ENCODE peak calls at places on chromosome 10, in nine cellular contexts. One of them, this sample, is unnamed.

GRCh38 chr10:73159038-73159648 is 8.7 kb downstream of the ECD start:
- DNase-seq in H1: peak
- DNase-seq in astrocyte of the spinal cord: peak
- DNase-seq in IMR-90: peak
- DNase-seq in PC-9: peak
- DNase-seq in AG04450: peak
- DNase-seq in activated CD8-positive, alpha-beta T cell treated with anti-CD3 and anti-CD28 coated beads for 36 hours: peak
- DNase-seq in GM20000: peak
- DNase-seq in AG10803: peak
- DNase-seq in this sample: peak

GRCh38 chr10:14873090-14873760 is 5.4 kb upstream of the SUV39H2 start:
- DNase-seq in PC-9: no peak
- DNase-seq in astrocyte of the spinal cord: peak
- DNase-seq in H1: no peak
- DNase-seq in AG04450: no peak
- DNase-seq in GM20000: peak
- DNase-seq in IMR-90: peak
- DNase-seq in AG10803: peak
- DNase-seq in activated CD8-positive, alpha-beta T cell treated with anti-CD3 and anti-CD28 coated beads for 36 hours: no peak
- DNase-seq in this sample: peak

GRCh38 chr10:98410135-98410743 is 4.7 kb downstream of the PYROXD2 start:
- DNase-seq in GM20000: no peak
- DNase-seq in activated CD8-positive, alpha-beta T cell treated with anti-CD3 and anti-CD28 coated beads for 36 hours: no peak
- DNase-seq in astrocyte of the spinal cord: no peak
- DNase-seq in AG10803: no peak
- DNase-seq in H1: no peak
- DNase-seq in PC-9: no peak
- DNase-seq in IMR-90: no peak
- DNase-seq in AG04450: no peak
- DNase-seq in this sample: no peak

GRCh38 chr10:90447836-90448235 is 410.0 kb downstream of the HTR7 start:
- DNase-seq in PC-9: no peak
- DNase-seq in activated CD8-positive, alpha-beta T cell treated with anti-CD3 and anti-CD28 coated beads for 36 hours: no peak
- DNase-seq in IMR-90: no peak
- DNase-seq in H1: no peak
- DNase-seq in astrocyte of the spinal cord: no peak
- DNase-seq in GM20000: no peak
- DNase-seq in AG04450: no peak
- DNase-seq in AG10803: no peak
- DNase-seq in this sample: peak

GRCh38 chr10:96642973-96643372 is 56.2 kb upstream of the TM9SF3 start:
- DNase-seq in astrocyte of the spinal cord: peak
- DNase-seq in H1: peak
- DNase-seq in IMR-90: peak
- DNase-seq in AG10803: peak
- DNase-seq in PC-9: no peak
- DNase-seq in AG04450: no peak
- DNase-seq in activated CD8-positive, alpha-beta T cell treated with anti-CD3 and anti-CD28 coated beads for 36 hours: peak
- DNase-seq in GM20000: peak
- DNase-seq in this sample: no peak

GRCh38 chr10:91432175-91432574 is 22.0 kb downstream of the HECTD2 start:
- DNase-seq in H1: no peak
- DNase-seq in IMR-90: no peak
- DNase-seq in PC-9: no peak
- DNase-seq in GM20000: no peak
- DNase-seq in AG10803: no peak
- DNase-seq in activated CD8-positive, alpha-beta T cell treated with anti-CD3 and anti-CD28 coated beads for 36 hours: no peak
- DNase-seq in astrocyte of the spinal cord: no peak
- DNase-seq in AG04450: no peak
- DNase-seq in this sample: no peak

GRCh38 chr10:98795467-98795866 is 348.7 kb upstream of the HPS1 start:
- DNase-seq in PC-9: no peak
- DNase-seq in astrocyte of the spinal cord: no peak
- DNase-seq in IMR-90: no peak
- DNase-seq in activated CD8-positive, alpha-beta T cell treated with anti-CD3 and anti-CD28 coated beads for 36 hours: no peak
- DNase-seq in AG04450: no peak
- DNase-seq in H1: no peak
- DNase-seq in AG10803: no peak
- DNase-seq in GM20000: no peak
- DNase-seq in this sample: no peak

GRCh38 chr10:1153805-1154351 is 97.7 kb downstream of the WDR37 start:
- DNase-seq in AG04450: no peak
- DNase-seq in astrocyte of the spinal cord: no peak
- DNase-seq in AG10803: no peak
- DNase-seq in IMR-90: no peak
- DNase-seq in GM20000: no peak
- DNase-seq in PC-9: no peak
- DNase-seq in activated CD8-positive, alpha-beta T cell treated with anti-CD3 and anti-CD28 coated beads for 36 hours: no peak
- DNase-seq in H1: peak
- DNase-seq in this sample: no peak

GRCh38 chr10:7460006-7460405 is 49.2 kb upstream of the SFMBT2 start:
- DNase-seq in PC-9: no peak
- DNase-seq in astrocyte of the spinal cord: no peak
- DNase-seq in activated CD8-positive, alpha-beta T cell treated with anti-CD3 and anti-CD28 coated beads for 36 hours: no peak
- DNase-seq in GM20000: no peak
- DNase-seq in AG10803: no peak
- DNase-seq in IMR-90: no peak
- DNase-seq in H1: no peak
- DNase-seq in AG04450: no peak
- DNase-seq in this sample: no peak

GRCh38 chr10:73891585-73891984 is 17.2 kb upstream of the CAMK2G start:
- DNase-seq in IMR-90: no peak
- DNase-seq in PC-9: no peak
- DNase-seq in GM20000: no peak
- DNase-seq in H1: no peak
- DNase-seq in astrocyte of the spinal cord: no peak
- DNase-seq in AG10803: no peak
- DNase-seq in AG04450: no peak
- DNase-seq in activated CD8-positive, alpha-beta T cell treated with anti-CD3 and anti-CD28 coated beads for 36 hours: no peak
- DNase-seq in this sample: no peak

GRCh38 chr10:58336242-58336641 is 1.4 kb downstream of the UBE2D1 start:
- DNase-seq in PC-9: no peak
- DNase-seq in activated CD8-positive, alpha-beta T cell treated with anti-CD3 and anti-CD28 coated beads for 36 hours: no peak
- DNase-seq in astrocyte of the spinal cord: no peak
- DNase-seq in IMR-90: no peak
- DNase-seq in AG10803: no peak
- DNase-seq in GM20000: no peak
- DNase-seq in H1: no peak
- DNase-seq in AG04450: no peak
- DNase-seq in this sample: no peak

GRCh38 chr10:31617767-31618166 is 298.8 kb downstream of the ZEB1 start:
- DNase-seq in astrocyte of the spinal cord: no peak
- DNase-seq in GM20000: no peak
- DNase-seq in IMR-90: no peak
- DNase-seq in AG04450: no peak
- DNase-seq in AG10803: no peak
- DNase-seq in activated CD8-positive, alpha-beta T cell treated with anti-CD3 and anti-CD28 coated beads for 36 hours: no peak
- DNase-seq in PC-9: no peak
- DNase-seq in H1: no peak
- DNase-seq in this sample: no peak

GRCh38 chr10:71044720-71045119 is 156.4 kb upstream of the PCBD1 start:
- DNase-seq in AG10803: no peak
- DNase-seq in astrocyte of the spinal cord: no peak
- DNase-seq in activated CD8-positive, alpha-beta T cell treated with anti-CD3 and anti-CD28 coated beads for 36 hours: no peak
- DNase-seq in GM20000: no peak
- DNase-seq in IMR-90: no peak
- DNase-seq in AG04450: no peak
- DNase-seq in PC-9: no peak
- DNase-seq in H1: no peak
- DNase-seq in this sample: no peak

GRCh38 chr10:83273035-83273434 is 866.3 kb upstream of the GHITM start:
- DNase-seq in activated CD8-positive, alpha-beta T cell treated with anti-CD3 and anti-CD28 coated beads for 36 hours: no peak
- DNase-seq in PC-9: no peak
- DNase-seq in astrocyte of the spinal cord: peak
- DNase-seq in H1: no peak
- DNase-seq in IMR-90: no peak
- DNase-seq in AG10803: no peak
- DNase-seq in AG04450: no peak
- DNase-seq in GM20000: no peak
- DNase-seq in this sample: no peak
- TF ChIP-seq CTCF in activated CD8-positive, alpha-beta T cell treated with anti-CD3 and anti-CD28 coated beads for 36 hours: no peak
- TF ChIP-seq CTCF in PC-9: no peak
- TF ChIP-seq CTCF in astrocyte of the spinal cord: no peak
- TF ChIP-seq CTCF in H1: no peak
- TF ChIP-seq CTCF in IMR-90: no peak
- TF ChIP-seq CTCF in AG10803: no peak
- TF ChIP-seq CTCF in AG04450: no peak
- TF ChIP-seq CTCF in GM20000: no peak
- TF ChIP-seq CTCF in this sample: no peak

GRCh38 chr10:83373659-83374058 is 765.6 kb upstream of the GHITM start:
- DNase-seq in AG10803: peak
- DNase-seq in activated CD8-positive, alpha-beta T cell treated with anti-CD3 and anti-CD28 coated beads for 36 hours: peak
- DNase-seq in PC-9: peak
- DNase-seq in IMR-90: no peak
- DNase-seq in H1: peak
- DNase-seq in GM20000: no peak
- DNase-seq in astrocyte of the spinal cord: no peak
- DNase-seq in AG04450: no peak
- DNase-seq in this sample: peak
- TF ChIP-seq CTCF in AG10803: peak
- TF ChIP-seq CTCF in activated CD8-positive, alpha-beta T cell treated with anti-CD3 and anti-CD28 coated beads for 36 hours: no peak
- TF ChIP-seq CTCF in PC-9: peak
- TF ChIP-seq CTCF in IMR-90: peak
- TF ChIP-seq CTCF in H1: peak
- TF ChIP-seq CTCF in GM20000: no peak
- TF ChIP-seq CTCF in astrocyte of the spinal cord: peak
- TF ChIP-seq CTCF in AG04450: no peak
- TF ChIP-seq CTCF in this sample: peak

DNA sequence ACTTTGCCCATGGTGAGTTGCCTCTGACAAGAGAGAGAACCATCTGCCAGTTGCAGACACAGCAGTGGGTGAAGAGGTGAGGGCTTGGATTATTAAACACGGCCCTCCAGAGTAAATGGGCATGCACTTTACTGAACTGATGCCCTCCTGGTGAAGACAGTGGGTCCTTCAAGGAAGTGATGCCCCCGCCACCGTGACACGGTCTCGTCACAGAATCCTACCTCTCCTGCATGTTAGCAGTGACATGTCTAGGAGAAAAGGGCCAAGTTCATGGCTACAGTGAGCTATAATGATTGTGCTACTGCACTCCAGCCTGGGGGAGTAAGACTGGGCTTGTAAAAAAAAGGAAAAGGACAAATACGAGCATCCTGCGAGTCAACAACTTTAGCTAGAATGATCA is 2.4 kb downstream of the BNIP3 start:
- DNase-seq in GM20000: no peak
- DNase-seq in AG10803: no peak
- DNase-seq in astrocyte of the spinal cord: no peak
- DNase-seq in activated CD8-positive, alpha-beta T cell treated with anti-CD3 and anti-CD28 coated beads for 36 hours: no peak
- DNase-seq in IMR-90: no peak
- DNase-seq in H1: no peak
- DNase-seq in AG04450: no peak
- DNase-seq in PC-9: no peak
- DNase-seq in this sample: no peak
- TF ChIP-seq CTCF in GM20000: no peak
- TF ChIP-seq CTCF in AG10803: no peak
- TF ChIP-seq CTCF in astrocyte of the spinal cord: no peak
- TF ChIP-seq CTCF in activated CD8-positive, alpha-beta T cell treated with anti-CD3 and anti-CD28 coated beads for 36 hours: no peak
- TF ChIP-seq CTCF in IMR-90: no peak
- TF ChIP-seq CTCF in H1: no peak
- TF ChIP-seq CTCF in AG04450: no peak
- TF ChIP-seq CTCF in PC-9: no peak
- TF ChIP-seq CTCF in this sample: no peak

DNA sequence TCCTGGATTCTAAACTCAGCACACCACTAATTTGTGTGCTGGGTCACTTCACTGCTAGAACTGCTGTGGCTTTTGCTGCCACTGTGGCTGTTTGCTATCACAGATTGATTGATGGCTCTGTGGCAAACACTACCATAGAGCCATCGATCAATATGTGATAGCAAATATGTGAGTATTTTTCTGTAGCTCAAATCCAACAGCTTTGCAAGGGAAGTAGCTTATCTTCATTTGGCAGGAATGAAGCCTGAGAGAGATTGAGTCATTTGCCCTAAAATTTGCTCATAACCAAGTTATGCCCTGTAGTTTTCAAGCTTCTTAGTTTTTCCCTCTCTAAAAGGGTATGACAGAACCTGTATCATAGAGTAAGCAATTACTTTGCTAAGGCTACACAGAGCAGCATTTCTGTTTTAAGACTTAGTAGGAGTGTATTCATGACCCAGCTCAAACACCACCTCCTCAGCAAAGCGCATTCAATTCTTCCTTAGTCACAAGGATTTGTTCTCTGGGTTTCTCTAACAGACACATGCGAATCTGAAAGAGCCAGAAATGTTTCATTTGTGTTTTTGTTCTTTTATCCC is 43.1 kb downstream of the MINPP1 start:
- DNase-seq in activated CD8-positive, alpha-beta T cell treated with anti-CD3 and anti-CD28 coated beads for 36 hours: no peak
- DNase-seq in IMR-90: peak
- DNase-seq in GM20000: no peak
- DNase-seq in H1: no peak
- DNase-seq in AG10803: peak
- DNase-seq in AG04450: peak
- DNase-seq in astrocyte of the spinal cord: peak
- DNase-seq in PC-9: no peak
- DNase-seq in this sample: peak
- TF ChIP-seq CTCF in activated CD8-positive, alpha-beta T cell treated with anti-CD3 and anti-CD28 coated beads for 36 hours: no peak
- TF ChIP-seq CTCF in IMR-90: no peak
- TF ChIP-seq CTCF in GM20000: no peak
- TF ChIP-seq CTCF in H1: no peak
- TF ChIP-seq CTCF in AG10803: no peak
- TF ChIP-seq CTCF in AG04450: no peak
- TF ChIP-seq CTCF in astrocyte of the spinal cord: no peak
- TF ChIP-seq CTCF in PC-9: no peak
- TF ChIP-seq CTCF in this sample: no peak

DNA sequence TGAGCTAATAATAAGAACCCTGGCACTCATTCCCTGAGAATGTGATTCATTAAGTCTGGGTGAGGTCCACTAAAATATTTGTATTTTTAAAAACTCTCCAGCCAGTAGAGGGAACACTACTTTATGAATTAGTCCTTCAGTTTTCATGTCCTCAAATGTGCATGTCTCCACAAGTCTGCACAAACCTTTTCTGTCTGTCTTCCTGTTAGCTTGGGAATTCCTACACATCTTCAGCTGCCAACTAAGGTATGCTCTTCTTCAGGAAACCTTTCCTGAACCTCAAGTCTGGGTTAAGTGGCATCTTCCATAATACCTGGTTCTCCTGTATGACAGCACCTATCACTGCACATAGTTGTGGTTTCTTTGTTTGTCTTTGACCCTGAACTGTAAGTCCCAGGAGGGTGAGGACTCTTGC is 119.6 kb upstream of the MKX start:
- DNase-seq in AG04450: no peak
- DNase-seq in activated CD8-positive, alpha-beta T cell treated with anti-CD3 and anti-CD28 coated beads for 36 hours: no peak
- DNase-seq in GM20000: no peak
- DNase-seq in AG10803: peak
- DNase-seq in PC-9: no peak
- DNase-seq in H1: no peak
- DNase-seq in astrocyte of the spinal cord: peak
- DNase-seq in IMR-90: peak
- DNase-seq in this sample: peak
- TF ChIP-seq CTCF in AG04450: peak
- TF ChIP-seq CTCF in activated CD8-positive, alpha-beta T cell treated with anti-CD3 and anti-CD28 coated beads for 36 hours: no peak
- TF ChIP-seq CTCF in GM20000: no peak
- TF ChIP-seq CTCF in AG10803: peak
- TF ChIP-seq CTCF in PC-9: no peak
- TF ChIP-seq CTCF in H1: no peak
- TF ChIP-seq CTCF in astrocyte of the spinal cord: no peak
- TF ChIP-seq CTCF in IMR-90: peak
- TF ChIP-seq CTCF in this sample: peak

GRCh38 chr10:113108180-113108835 is 158.3 kb downstream of the TCF7L2 start:
- DNase-seq in GM20000: no peak
- DNase-seq in IMR-90: no peak
- DNase-seq in H1: peak
- DNase-seq in PC-9: no peak
- DNase-seq in astrocyte of the spinal cord: no peak
- DNase-seq in activated CD8-positive, alpha-beta T cell treated with anti-CD3 and anti-CD28 coated beads for 36 hours: peak
- DNase-seq in AG04450: no peak
- DNase-seq in AG10803: no peak
- DNase-seq in this sample: no peak
- TF ChIP-seq CTCF in GM20000: peak
- TF ChIP-seq CTCF in IMR-90: peak
- TF ChIP-seq CTCF in H1: peak
- TF ChIP-seq CTCF in PC-9: peak
- TF ChIP-seq CTCF in astrocyte of the spinal cord: peak
- TF ChIP-seq CTCF in activated CD8-positive, alpha-beta T cell treated with anti-CD3 and anti-CD28 coated beads for 36 hours: peak
- TF ChIP-seq CTCF in AG04450: peak
- TF ChIP-seq CTCF in AG10803: peak
- TF ChIP-seq CTCF in this sample: peak